ENCODE peak calls at places on chromosomes 2 and 18, in five cellular contexts. D, U, Z, V and X are unnamed samples.

GRCh38 chr2:70255637-70256314 is 2.2 kb upstream of the PCYOX1 start:
- DNase-seq in Z (no peak), D (no peak), U (no peak), V (no peak), X (no peak)

GRCh38 chr2:239882781-239883180 is 142.4 kb downstream of the NDUFA10 start:
- DNase-seq in U (no peak), Z (no peak), V (no peak), D (no peak), X (no peak)

GRCh38 chr2:103005386-103005785 is 243.6 kb downstream of the TMEM182 start:
- DNase-seq in V (no peak), D (no peak), U (no peak), Z (no peak), X (no peak)

GRCh38 chr2:45923701-45924100 is 272.2 kb downstream of the PRKCE start:
- DNase-seq in U (no peak), D (no peak), V (no peak), Z (peak; percentile 74), X (no peak)

GRCh38 chr2:218878941-218879761 is 1.5 kb upstream of the WNT10A start:
- DNase-seq in U (no peak), V (no peak), D (no peak), Z (no peak), X (peak; percentile 70)

GRCh38 chr18:926946-927345 is 22.3 kb downstream of the ADCYAP1 start:
- DNase-seq in D (no peak), U (no peak), Z (no peak), V (no peak), X (no peak)

GRCh38 chr2:226903179-226903578 is 67.3 kb downstream of the RHBDD1 start:
- DNase-seq in V (peak; percentile 81), U (no peak), D (no peak), Z (peak; percentile 75), X (no peak)

GRCh38 chr2:153432381-153432780 is 46.2 kb downstream of the RPRM start:
- DNase-seq in D (no peak), V (no peak), U (no peak), Z (no peak), X (no peak)

GRCh38 chr2:121565389-121566250 is 34.9 kb downstream of the RNU4ATAC start:
- DNase-seq in D (no peak), V (no peak), Z (no peak), U (no peak), X (no peak)

GRCh38 chr2:20490300-20491181 is 43.7 kb downstream of the RHOB start:
- DNase-seq in U (no peak), D (no peak), V (peak; percentile 91), Z (peak; percentile 53), X (peak; percentile 75)

GRCh38 chr2:24461685-24462084 is 29.4 kb upstream of the NCOA1 start:
- DNase-seq in V (no peak), Z (no peak), U (no peak), D (no peak), X (no peak)

GRCh38 chr2:23545391-23545790 is 160.4 kb downstream of the KLHL29 start:
- DNase-seq in D (no peak), Z (no peak), V (peak; percentile 69), U (no peak), X (peak; percentile 64)

GRCh38 chr18:76909418-76909817 is 87.1 kb downstream of the ZNF236 start:
- DNase-seq in V (no peak), Z (no peak), U (no peak), D (no peak), X (no peak)

GRCh38 chr2:30315391-30316055 is 84.2 kb downstream of the LBH start:
- DNase-seq in Z (peak; percentile 57), U (no peak), V (no peak), D (peak; percentile 44), X (no peak)

GRCh38 chr2:178836807-178837206 is 29.6 kb upstream of the TTN start:
- DNase-seq in D (no peak), Z (no peak), U (no peak), V (no peak), X (no peak)

GRCh38 chr2:99140056-99140859 is 1.2 kb upstream of the C2orf15 start:
- DNase-seq in Z (no peak), V (no peak), D (no peak), U (no peak), X (no peak)

GRCh38 chr2:104900608-104901007 is 46.7 kb downstream of the POU3F3 start:
- DNase-seq in U (no peak), V (no peak), D (no peak), Z (no peak), X (no peak)

GRCh38 chr2:64111426-64111825 is 32.8 kb downstream of the PELI1 start:
- DNase-seq in D (no peak), U (no peak), Z (no peak), V (no peak), X (no peak)

GRCh38 chr2:64106481-64106880 is 37.7 kb downstream of the PELI1 start:
- DNase-seq in V (no peak), Z (no peak), D (no peak), U (no peak), X (no peak)

GRCh38 chr2:64105676-64106461 is 38.4 kb downstream of the PELI1 start:
- DNase-seq in V (no peak), Z (no peak), D (no peak), U (no peak), X (no peak)

GRCh38 chr2:64112016-64112415 is 32.2 kb downstream of the PELI1 start:
- DNase-seq in V (no peak), U (no peak), Z (no peak), D (no peak), X (no peak)

DNA sequence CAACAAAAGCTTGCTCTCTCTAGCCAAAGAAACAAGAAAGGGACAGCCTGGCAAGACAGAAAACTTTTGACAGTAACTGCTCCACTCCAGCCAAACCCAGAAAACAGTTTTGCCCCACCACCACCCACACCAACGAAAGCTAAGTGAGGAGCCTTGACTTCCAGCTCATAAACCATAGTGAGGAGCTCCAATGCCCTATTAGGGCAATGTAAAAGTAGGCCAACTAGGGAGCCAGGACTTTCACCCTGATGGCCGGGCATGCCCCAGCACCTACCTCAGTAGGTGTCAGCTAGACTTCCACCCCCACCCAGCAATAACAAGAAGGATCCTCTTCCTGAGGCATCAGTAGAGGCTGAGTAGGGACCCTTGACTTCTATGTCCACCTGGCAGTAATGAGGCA is 35.4 kb downstream of the PELI1 start:
- DNase-seq in V (no peak), U (no peak), D (no peak), Z (peak; percentile 28), X (no peak)
- H3K4me3 ChIP-seq in V (no peak overlapping the region), U (no peak overlapping the region), D (no peak overlapping the region), Z (no peak overlapping the region), X (no peak overlapping the region)

GRCh38 chr2:236238756-236239155 is 25.4 kb downstream of the ASB18 start:
- DNase-seq in D (no peak), V (no peak), Z (no peak), U (no peak), X (no peak)

GRCh38 chr2:236242057-236242495 is 22.1 kb downstream of the ASB18 start:
- DNase-seq in Z (no peak), V (no peak), D (no peak), U (no peak), X (no peak)

GRCh38 chr2:236241181-236242056 is 22.8 kb downstream of the ASB18 start:
- DNase-seq in V (no peak), U (no peak), D (no peak), Z (no peak), X (no peak)

GRCh38 chr2:236239276-236240065 is 24.7 kb downstream of the ASB18 start:
- DNase-seq in Z (no peak), D (no peak), U (no peak), V (no peak), X (no peak)

DNA sequence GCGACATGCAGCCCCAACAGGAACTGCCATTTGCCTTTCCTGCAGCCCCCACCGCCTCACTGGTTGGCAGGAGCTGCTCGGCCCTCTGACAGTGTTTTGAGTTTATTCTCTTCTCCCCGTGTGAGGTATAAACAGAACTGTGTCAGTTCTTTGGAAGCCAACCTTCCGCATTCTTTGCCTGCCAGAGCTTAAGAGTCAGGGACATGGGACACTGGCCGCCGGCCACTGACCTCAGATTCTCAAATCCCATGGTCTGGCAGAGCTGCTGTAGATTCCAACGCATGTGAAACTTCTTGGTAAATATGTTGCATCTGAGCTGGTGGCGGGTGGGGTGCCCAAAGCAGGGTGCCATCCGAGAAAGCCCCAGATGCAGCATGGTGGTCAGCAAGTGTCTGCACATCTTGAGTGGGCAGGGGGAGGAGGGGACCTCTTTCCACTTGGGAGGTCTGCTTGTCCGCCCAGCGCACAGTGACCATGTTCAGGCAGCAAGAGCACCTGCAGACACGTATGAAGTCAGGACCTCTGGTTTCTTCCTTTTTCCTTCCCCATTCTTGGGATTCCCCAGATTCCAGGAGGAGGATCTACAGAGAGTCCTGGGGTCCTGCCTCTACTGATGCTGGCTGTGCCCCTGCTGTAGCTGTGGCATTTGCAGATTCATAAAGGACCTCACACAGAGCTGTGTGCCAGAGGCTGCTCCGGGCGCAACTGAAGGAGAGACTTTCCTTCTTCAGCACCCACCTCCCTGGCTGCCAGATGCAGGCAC is 23.8 kb downstream of the ASB18 start:
- DNase-seq in Z (no peak), U (no peak), V (no peak), D (no peak), X (no peak)
- H3K36me3 ChIP-seq in Z (no peaks in the 10 kb centered on the region), U (no peaks in the 10 kb centered on the region), V (no peaks in the 10 kb centered on the region), D (no peaks in the 10 kb centered on the region), X (no peaks in the 10 kb centered on the region)

DNA sequence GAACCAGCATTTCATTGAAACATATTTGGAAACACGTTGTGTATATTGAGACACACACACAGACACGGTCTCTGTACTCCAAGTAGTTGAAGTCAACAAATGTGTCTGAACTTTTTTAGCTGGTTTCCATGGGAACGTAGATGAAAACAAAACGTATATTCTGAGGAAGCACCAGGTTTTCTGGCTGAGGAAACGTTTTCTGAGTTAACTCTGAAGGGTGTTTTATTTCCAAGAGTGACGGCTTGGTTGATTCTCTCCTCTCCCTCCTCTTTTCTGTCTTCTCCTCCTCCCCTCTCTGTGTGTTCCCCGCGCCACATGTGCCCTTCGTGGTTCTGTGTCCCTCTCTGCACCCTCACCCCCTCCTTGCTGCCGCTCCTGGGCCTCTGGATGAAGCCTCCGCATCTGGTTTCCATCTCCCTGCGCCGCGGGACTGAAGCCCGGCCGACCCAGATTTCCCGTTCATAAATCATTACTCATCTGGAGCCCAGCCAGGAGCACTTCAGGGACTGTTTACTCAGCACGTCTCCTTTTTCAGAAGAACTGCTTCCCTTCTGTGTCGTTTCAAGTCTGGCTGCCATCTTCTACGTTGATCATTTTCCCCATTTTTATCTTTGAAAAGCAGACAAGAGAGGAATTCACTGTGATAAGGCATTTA is 122.7 kb downstream of the COL6A3 start:
- DNase-seq in U (peak; percentile 85), Z (peak; percentile 88), V (peak; percentile 100), D (peak; percentile 34), X (peak; percentile 97)
- H3K4me1 ChIP-seq in U (no peaks in the 10 kb centered on the region), Z (peaks cover 28% of the 10 kb centered on the region), V (peaks cover 19% of the 10 kb centered on the region), D (peaks cover 12% of the 10 kb centered on the region), X (peaks cover 20% of the 10 kb centered on the region)

GRCh38 chr2:177730792-177731191 is 338.2 kb downstream of the AGPS start:
- DNase-seq in D (no peak), U (no peak), Z (no peak), V (no peak), X (no peak)
- H3K4me3 ChIP-seq in D (no peak overlapping the region), U (no peak overlapping the region), Z (no peak overlapping the region), V (no peak overlapping the region), X (no peak overlapping the region)

GRCh38 chr2:232795920-232796319 is 19.6 kb upstream of the KCNJ13 start:
- DNase-seq in U (no peak), V (peak; percentile 27), D (no peak), Z (no peak), X (no peak)
- H3K36me3 ChIP-seq in U (peaks cover 8% of the 10 kb centered on the region), V (peaks cover 56% of the 10 kb centered on the region), D (peaks cover 70% of the 10 kb centered on the region), Z (peaks cover 15% of the 10 kb centered on the region), X (peaks cover 55% of the 10 kb centered on the region)